ENCODE peak calls at places on chromosomes 16 and 17, in seven cellular contexts. One of them, this sample, is unnamed.

GRCh38 chr17:5355416-5356129 is 63.9 kb downstream of the NUP88 start:
- DNase-seq in choroid plexus epithelial cell: peak
- DNase-seq in sigmoid colon: no peak
- DNase-seq in PC-3: peak
- DNase-seq in GM12865: no peak
- DNase-seq in colonic mucosa: no peak
- DNase-seq in epithelial cell of esophagus: peak
- DNase-seq in this sample: no peak

GRCh38 chr17:49659983-49660382 is 17.9 kb downstream of the SPOP start:
- DNase-seq in choroid plexus epithelial cell: no peak
- DNase-seq in sigmoid colon: no peak
- DNase-seq in PC-3: no peak
- DNase-seq in GM12865: peak
- DNase-seq in colonic mucosa: no peak
- DNase-seq in epithelial cell of esophagus: no peak
- DNase-seq in this sample: no peak

GRCh38 chr17:10754109-10754508 is 24.3 kb upstream of the TMEM220 start:
- DNase-seq in choroid plexus epithelial cell: peak
- DNase-seq in sigmoid colon: no peak
- DNase-seq in PC-3: peak
- DNase-seq in GM12865: peak
- DNase-seq in colonic mucosa: peak
- DNase-seq in epithelial cell of esophagus: peak
- DNase-seq in this sample: peak

GRCh38 chr17:79645777-79646088 is 34.9 kb upstream of the RBFOX3 start:
- DNase-seq in choroid plexus epithelial cell: no peak
- DNase-seq in sigmoid colon: no peak
- DNase-seq in PC-3: no peak
- DNase-seq in GM12865: no peak
- DNase-seq in colonic mucosa: peak
- DNase-seq in epithelial cell of esophagus: no peak
- DNase-seq in this sample: no peak

GRCh38 chr17:73786286-73786743 is 142.1 kb upstream of the SDK2 start:
- DNase-seq in choroid plexus epithelial cell: no peak
- DNase-seq in sigmoid colon: no peak
- DNase-seq in PC-3: peak
- DNase-seq in GM12865: no peak
- DNase-seq in colonic mucosa: peak
- DNase-seq in epithelial cell of esophagus: no peak
- DNase-seq in this sample: no peak

GRCh38 chr17:29292992-29293889 is 707 bp downstream of the NUFIP2 start:
- DNase-seq in choroid plexus epithelial cell: peak
- DNase-seq in sigmoid colon: peak
- DNase-seq in PC-3: peak
- DNase-seq in GM12865: peak
- DNase-seq in colonic mucosa: peak
- DNase-seq in epithelial cell of esophagus: peak
- DNase-seq in this sample: peak

GRCh38 chr17:28707339-28707720 is 4.4 kb downstream of the PROCA1 start:
- DNase-seq in choroid plexus epithelial cell: no peak
- DNase-seq in sigmoid colon: no peak
- DNase-seq in PC-3: no peak
- DNase-seq in GM12865: no peak
- DNase-seq in colonic mucosa: no peak
- DNase-seq in epithelial cell of esophagus: no peak
- DNase-seq in this sample: no peak

GRCh38 chr16:16131659-16132058 is 91.6 kb downstream of the ABCC6 start:
- DNase-seq in choroid plexus epithelial cell: no peak
- DNase-seq in sigmoid colon: no peak
- DNase-seq in PC-3: no peak
- DNase-seq in GM12865: no peak
- DNase-seq in colonic mucosa: no peak
- DNase-seq in epithelial cell of esophagus: no peak
- DNase-seq in this sample: no peak

GRCh38 chr16:75087040-75087979 is 29.3 kb downstream of the LDHD start:
- DNase-seq in choroid plexus epithelial cell: peak
- DNase-seq in sigmoid colon: peak
- DNase-seq in PC-3: no peak
- DNase-seq in GM12865: peak
- DNase-seq in colonic mucosa: peak
- DNase-seq in epithelial cell of esophagus: peak
- DNase-seq in this sample: peak

GRCh38 chr16:22848451-22848850 is 34.5 kb downstream of the HS3ST2 start:
- DNase-seq in choroid plexus epithelial cell: no peak
- DNase-seq in sigmoid colon: no peak
- DNase-seq in PC-3: no peak
- DNase-seq in GM12865: no peak
- DNase-seq in colonic mucosa: no peak
- DNase-seq in epithelial cell of esophagus: peak
- DNase-seq in this sample: no peak

GRCh38 chr16:57127037-57127763 is 34.8 kb downstream of the CPNE2 start:
- DNase-seq in choroid plexus epithelial cell: no peak
- DNase-seq in sigmoid colon: no peak
- DNase-seq in PC-3: no peak
- DNase-seq in GM12865: peak
- DNase-seq in colonic mucosa: no peak
- DNase-seq in epithelial cell of esophagus: no peak
- DNase-seq in this sample: no peak

GRCh38 chr16:58651965-58652348 is 22.3 kb upstream of the CNOT1 start:
- DNase-seq in choroid plexus epithelial cell: peak
- DNase-seq in sigmoid colon: no peak
- DNase-seq in PC-3: no peak
- DNase-seq in GM12865: no peak
- DNase-seq in colonic mucosa: no peak
- DNase-seq in epithelial cell of esophagus: peak
- DNase-seq in this sample: no peak

GRCh38 chr16:11235703-11235991 is 20.4 kb downstream of the SOCS1 start:
- DNase-seq in choroid plexus epithelial cell: no peak
- DNase-seq in sigmoid colon: no peak
- DNase-seq in PC-3: no peak
- DNase-seq in GM12865: no peak
- DNase-seq in colonic mucosa: peak
- DNase-seq in epithelial cell of esophagus: no peak
- DNase-seq in this sample: no peak

GRCh38 chr17:73011016-73011486 is 81.4 kb downstream of the SLC39A11 start:
- DNase-seq in choroid plexus epithelial cell: no peak
- DNase-seq in sigmoid colon: no peak
- DNase-seq in PC-3: no peak
- DNase-seq in GM12865: no peak
- DNase-seq in colonic mucosa: no peak
- DNase-seq in epithelial cell of esophagus: no peak
- DNase-seq in this sample: peak

GRCh38 chr16:80803341-80804060 is 897 bp downstream of the CDYL2 start:
- DNase-seq in choroid plexus epithelial cell: peak
- DNase-seq in sigmoid colon: no peak
- DNase-seq in PC-3: peak
- DNase-seq in GM12865: peak
- DNase-seq in colonic mucosa: peak
- DNase-seq in epithelial cell of esophagus: peak
- DNase-seq in this sample: peak

GRCh38 chr16:66881014-66881417 is 701 bp downstream of the PDP2 start:
- DNase-seq in choroid plexus epithelial cell: no peak
- DNase-seq in sigmoid colon: no peak
- DNase-seq in PC-3: no peak
- DNase-seq in GM12865: peak
- DNase-seq in colonic mucosa: no peak
- DNase-seq in epithelial cell of esophagus: no peak
- DNase-seq in this sample: peak

GRCh38 chr17:35789044-35789443 is 6.4 kb downstream of the MMP28 start:
- DNase-seq in choroid plexus epithelial cell: no peak
- DNase-seq in sigmoid colon: no peak
- DNase-seq in PC-3: no peak
- DNase-seq in GM12865: no peak
- DNase-seq in colonic mucosa: no peak
- DNase-seq in epithelial cell of esophagus: no peak
- DNase-seq in this sample: no peak
- H3K4me3 ChIP-seq in choroid plexus epithelial cell: no peak
- H3K4me3 ChIP-seq in sigmoid colon: no peak
- H3K4me3 ChIP-seq in PC-3: no peak
- H3K4me3 ChIP-seq in GM12865: no peak
- H3K4me3 ChIP-seq in colonic mucosa: no peak
- H3K4me3 ChIP-seq in epithelial cell of esophagus: no peak
- H3K4me3 ChIP-seq in this sample: no peak

GRCh38 chr16:4679854-4680636 is 13.3 kb upstream of the NUDT16L1 start:
- DNase-seq in choroid plexus epithelial cell: no peak
- DNase-seq in sigmoid colon: peak
- DNase-seq in PC-3: peak
- DNase-seq in GM12865: no peak
- DNase-seq in colonic mucosa: peak
- DNase-seq in epithelial cell of esophagus: peak
- DNase-seq in this sample: peak
- H3K4me3 ChIP-seq in choroid plexus epithelial cell: no peak
- H3K4me3 ChIP-seq in sigmoid colon: no peak
- H3K4me3 ChIP-seq in PC-3: peak
- H3K4me3 ChIP-seq in GM12865: no peak
- H3K4me3 ChIP-seq in colonic mucosa: peak
- H3K4me3 ChIP-seq in epithelial cell of esophagus: peak
- H3K4me3 ChIP-seq in this sample: peak

DNA sequence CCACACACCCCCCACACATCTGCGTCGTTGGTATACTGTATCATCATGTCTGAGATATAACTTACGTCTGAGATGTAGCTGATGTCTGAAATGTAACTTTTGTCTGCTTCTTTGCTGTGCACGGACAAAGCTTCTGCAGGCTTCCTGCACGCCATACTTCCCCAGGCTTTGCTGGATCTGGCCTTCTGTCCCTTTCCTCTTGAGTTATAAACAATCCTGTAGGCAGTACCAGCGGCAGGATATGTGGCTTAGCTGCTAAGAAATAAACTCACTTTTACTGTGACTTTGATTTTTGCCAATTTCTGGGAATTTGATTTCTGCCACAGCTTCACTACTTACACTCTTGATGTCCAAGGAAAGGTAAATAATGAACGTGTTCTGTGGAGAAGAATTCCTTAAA is 184.4 kb downstream of the RPTOR start:
- DNase-seq in choroid plexus epithelial cell: no peak
- DNase-seq in sigmoid colon: no peak
- DNase-seq in PC-3: no peak
- DNase-seq in GM12865: no peak
- DNase-seq in colonic mucosa: no peak
- DNase-seq in epithelial cell of esophagus: no peak
- DNase-seq in this sample: no peak
- H3K4me3 ChIP-seq in choroid plexus epithelial cell: no peak
- H3K4me3 ChIP-seq in sigmoid colon: no peak
- H3K4me3 ChIP-seq in PC-3: no peak
- H3K4me3 ChIP-seq in GM12865: no peak
- H3K4me3 ChIP-seq in colonic mucosa: no peak
- H3K4me3 ChIP-seq in epithelial cell of esophagus: no peak
- H3K4me3 ChIP-seq in this sample: no peak

GRCh38 chr17:42783778-42784138 is 3.3 kb downstream of the WNK4 start:
- DNase-seq in choroid plexus epithelial cell: no peak
- DNase-seq in sigmoid colon: no peak
- DNase-seq in PC-3: no peak
- DNase-seq in GM12865: no peak
- DNase-seq in colonic mucosa: no peak
- DNase-seq in epithelial cell of esophagus: no peak
- DNase-seq in this sample: no peak

GRCh38 chr17:42783062-42783777 is 2.8 kb downstream of the WNK4 start:
- DNase-seq in choroid plexus epithelial cell: peak
- DNase-seq in sigmoid colon: no peak
- DNase-seq in PC-3: peak
- DNase-seq in GM12865: no peak
- DNase-seq in colonic mucosa: no peak
- DNase-seq in epithelial cell of esophagus: peak
- DNase-seq in this sample: no peak

GRCh38 chr17:42784361-42784760 is 4.0 kb downstream of the WNK4 start:
- DNase-seq in choroid plexus epithelial cell: no peak
- DNase-seq in sigmoid colon: no peak
- DNase-seq in PC-3: no peak
- DNase-seq in GM12865: no peak
- DNase-seq in colonic mucosa: no peak
- DNase-seq in epithelial cell of esophagus: no peak
- DNase-seq in this sample: peak

GRCh38 chr17:42787266-42787665 is 6.9 kb downstream of the WNK4 start:
- DNase-seq in choroid plexus epithelial cell: no peak
- DNase-seq in sigmoid colon: no peak
- DNase-seq in PC-3: no peak
- DNase-seq in GM12865: no peak
- DNase-seq in colonic mucosa: no peak
- DNase-seq in epithelial cell of esophagus: no peak
- DNase-seq in this sample: no peak

GRCh38 chr17:42784811-42785592 is 4.6 kb downstream of the WNK4 start:
- DNase-seq in choroid plexus epithelial cell: peak
- DNase-seq in sigmoid colon: no peak
- DNase-seq in PC-3: no peak
- DNase-seq in GM12865: no peak
- DNase-seq in colonic mucosa: no peak
- DNase-seq in epithelial cell of esophagus: no peak
- DNase-seq in this sample: no peak
- H3K4me3 ChIP-seq in choroid plexus epithelial cell: no peak
- H3K4me3 ChIP-seq in sigmoid colon: no peak
- H3K4me3 ChIP-seq in PC-3: no peak
- H3K4me3 ChIP-seq in GM12865: no peak
- H3K4me3 ChIP-seq in colonic mucosa: no peak
- H3K4me3 ChIP-seq in epithelial cell of esophagus: no peak
- H3K4me3 ChIP-seq in this sample: no peak

DNA sequence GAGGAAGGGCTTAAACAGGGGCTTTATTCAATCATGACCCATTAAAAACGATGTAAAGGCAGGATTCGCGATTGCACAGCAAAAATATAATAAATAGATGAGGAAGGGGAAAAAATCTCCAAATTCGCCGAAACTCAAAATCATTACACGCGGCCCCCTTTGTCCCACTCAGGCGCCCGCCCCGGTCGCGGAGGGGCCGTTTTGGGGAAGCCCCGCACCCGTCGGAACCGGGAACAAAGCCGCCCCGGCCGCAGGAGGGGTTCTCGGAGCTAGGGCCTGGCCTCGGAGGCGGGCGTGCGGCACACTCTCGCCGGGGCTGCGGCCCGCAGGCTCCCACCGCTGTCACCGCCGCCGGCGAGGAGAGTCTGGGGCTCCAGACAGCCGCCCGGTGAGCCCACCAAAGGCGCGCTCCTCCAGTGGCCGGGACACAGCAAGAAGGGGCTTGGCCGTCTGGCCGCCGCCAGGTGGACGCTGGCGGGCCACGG is 521 bp downstream of the C16orf87 start:
- DNase-seq in choroid plexus epithelial cell: no peak
- DNase-seq in sigmoid colon: no peak
- DNase-seq in PC-3: peak
- DNase-seq in GM12865: peak
- DNase-seq in colonic mucosa: peak
- DNase-seq in epithelial cell of esophagus: peak
- DNase-seq in this sample: peak
- H3K4me3 ChIP-seq in choroid plexus epithelial cell: peak
- H3K4me3 ChIP-seq in sigmoid colon: peak
- H3K4me3 ChIP-seq in PC-3: peak
- H3K4me3 ChIP-seq in GM12865: peak
- H3K4me3 ChIP-seq in colonic mucosa: peak
- H3K4me3 ChIP-seq in epithelial cell of esophagus: peak
- H3K4me3 ChIP-seq in this sample: peak